ENCODE peak calls at places on chromosomes 12 and 14, in four cellular contexts. One of them, this sample, is unnamed.

GRCh38 chr12:51971679-51972423 is 20.4 kb downstream of the ACVR1B start:
- DNase-seq in Kasumi-1: peak; percentile 49
- DNase-seq in T1000: no peak
- DNase-seq in kidney tubule cell: peak; percentile 36
- DNase-seq in this sample: no peak

GRCh38 chr12:32322354-32322753 is 77.0 kb upstream of the FGD4 start:
- DNase-seq in T1000: no peak
- DNase-seq in Kasumi-1: no peak
- DNase-seq in kidney tubule cell: no peak
- DNase-seq in this sample: no peak

GRCh38 chr12:57571926-57572762 is 18.8 kb upstream of the PIP4K2C start:
- DNase-seq in T1000: no peak
- DNase-seq in Kasumi-1: no peak
- DNase-seq in kidney tubule cell: no peak
- DNase-seq in this sample: no peak

GRCh38 chr12:27970981-27971489 is 1.5 kb downstream of the PTHLH start:
- DNase-seq in kidney tubule cell: peak; percentile 31
- DNase-seq in T1000: no peak
- DNase-seq in Kasumi-1: no peak
- DNase-seq in this sample: no peak

GRCh38 chr12:11717533-11717961 is 68.1 kb downstream of the ETV6 start:
- DNase-seq in kidney tubule cell: peak; percentile 69
- DNase-seq in T1000: no peak
- DNase-seq in Kasumi-1: no peak
- DNase-seq in this sample: no peak

GRCh38 chr12:77954156-77954555 is 123.5 kb downstream of the NAV3 start:
- DNase-seq in T1000: no peak
- DNase-seq in kidney tubule cell: no peak
- DNase-seq in Kasumi-1: no peak
- DNase-seq in this sample: no peak

GRCh38 chr12:47651368-47652254 is 54.2 kb downstream of the RPAP3 start:
- DNase-seq in T1000: no peak
- DNase-seq in Kasumi-1: peak; percentile 92
- DNase-seq in kidney tubule cell: peak; percentile 70
- DNase-seq in this sample: peak; percentile 23

GRCh38 chr12:85805654-85806053 is 30.6 kb downstream of the RASSF9 start:
- DNase-seq in T1000: no peak
- DNase-seq in kidney tubule cell: no peak
- DNase-seq in Kasumi-1: peak; percentile 26
- DNase-seq in this sample: no peak

GRCh38 chr12:34403706-34404376 is 381.5 kb downstream of the ALG10 start:
- DNase-seq in Kasumi-1: no peak
- DNase-seq in kidney tubule cell: no peak
- DNase-seq in T1000: no peak
- DNase-seq in this sample: no peak

GRCh38 chr14:50399251-50400032 is 2.8 kb upstream of the CDKL1 start:
- DNase-seq in T1000: no peak
- DNase-seq in kidney tubule cell: peak; percentile 85
- DNase-seq in Kasumi-1: no peak
- DNase-seq in this sample: peak; percentile 21

GRCh38 chr12:79637093-79637492 is 53.7 kb downstream of the PAWR start:
- DNase-seq in Kasumi-1: no peak
- DNase-seq in T1000: no peak
- DNase-seq in kidney tubule cell: no peak
- DNase-seq in this sample: no peak

GRCh38 chr12:91986084-91986483 is 159.6 kb downstream of the BTG1 start:
- DNase-seq in T1000: peak; percentile 90
- DNase-seq in Kasumi-1: no peak
- DNase-seq in kidney tubule cell: peak; percentile 71
- DNase-seq in this sample: no peak

GRCh38 chr14:67166450-67166853 is 22.8 kb upstream of the GARIN2 start:
- DNase-seq in Kasumi-1: peak; percentile 45
- DNase-seq in T1000: no peak
- DNase-seq in kidney tubule cell: peak; percentile 54
- DNase-seq in this sample: peak; percentile 51

GRCh38 chr12:92288533-92288932 is 142.9 kb upstream of the BTG1 start:
- DNase-seq in kidney tubule cell: no peak
- DNase-seq in T1000: no peak
- DNase-seq in Kasumi-1: no peak
- DNase-seq in this sample: no peak

GRCh38 chr14:103541944-103542544 is 13.0 kb downstream of the TRMT61A start:
- DNase-seq in kidney tubule cell: no peak
- DNase-seq in T1000: no peak
- DNase-seq in Kasumi-1: no peak
- DNase-seq in this sample: no peak

GRCh38 chr12:48940181-48940580 is 14.9 kb upstream of the FKBP11 start:
- DNase-seq in kidney tubule cell: peak; percentile 51
- DNase-seq in T1000: no peak
- DNase-seq in Kasumi-1: peak; percentile 93
- DNase-seq in this sample: no peak

GRCh38 chr12:118337194-118337838 is 35.4 kb downstream of the TAOK3 start:
- DNase-seq in T1000: no peak
- DNase-seq in kidney tubule cell: no peak
- DNase-seq in Kasumi-1: no peak
- DNase-seq in this sample: no peak

GRCh38 chr14:100104523-100105300 is 39.5 kb downstream of the EVL start:
- DNase-seq in T1000: peak; percentile 10
- DNase-seq in Kasumi-1: no peak
- DNase-seq in kidney tubule cell: no peak
- DNase-seq in this sample: no peak

GRCh38 chr12:3236345-3237153 is 159.4 kb downstream of the TSPAN9 start:
- DNase-seq in T1000: no peak
- DNase-seq in Kasumi-1: no peak
- DNase-seq in kidney tubule cell: peak; percentile 70
- DNase-seq in this sample: peak; percentile 80

GRCh38 chr12:53381739-53382630 is 2.0 kb downstream of the SP1 start:
- DNase-seq in T1000: no peak
- DNase-seq in kidney tubule cell: peak; percentile 97
- DNase-seq in Kasumi-1: peak; percentile 39
- DNase-seq in this sample: peak; percentile 49

GRCh38 chr12:42129595-42130204 is 15.0 kb downstream of the GXYLT1 start:
- DNase-seq in Kasumi-1: peak; percentile 78
- DNase-seq in T1000: peak; percentile 40
- DNase-seq in kidney tubule cell: peak; percentile 78
- DNase-seq in this sample: peak; percentile 41

GRCh38 chr14:105485720-105486332 is 860 bp upstream of the CRIP1 start:
- DNase-seq in kidney tubule cell: peak; percentile 36
- DNase-seq in Kasumi-1: peak; percentile 2
- DNase-seq in T1000: no peak
- DNase-seq in this sample: peak; percentile 84

GRCh38 chr14:99259327-99259726 is 12.7 kb downstream of the BCL11B start:
- DNase-seq in T1000: no peak
- DNase-seq in Kasumi-1: no peak
- DNase-seq in kidney tubule cell: no peak
- DNase-seq in this sample: no peak

GRCh38 chr12:89244536-89244935 is 107.8 kb downstream of the DUSP6 start:
- DNase-seq in kidney tubule cell: no peak
- DNase-seq in T1000: no peak
- DNase-seq in Kasumi-1: peak; percentile 87
- DNase-seq in this sample: no peak